ENCODE peak calls at places on chromosomes 13 and 19, in nine cellular contexts. Y is CD8-positive, alpha-beta memory T cell; B is CD8-positive, alpha-beta T cell; I is heart right ventricle; S is ascending aorta; L is OCI-LY7; F is HepG2; Q is aorta; Z is neural progenitor cell. T is an unnamed sample.
A peak's percentile ranks its signal among the peaks of the same experiment; 100 is the strongest.

GRCh38 chr19:30003862-30004261 is 61.8 kb downstream of the URI1 start:
- DNase-seq in I (no peak), Y (no peak), Q (no peak), L (no peak), B (no peak), F (no peak), Z (no peak), S (no peak), T (no peak)

GRCh38 chr13:40101708-40102359 is 446.4 kb downstream of the COG6 start:
- DNase-seq in Z (no peak), B (no peak), L (peak; percentile 74), Q (no peak), Y (no peak), I (no peak), S (no peak), F (no peak), T (no peak)

GRCh38 chr19:55366790-55367189 is 3.5 kb downstream of the IL11 start:
- DNase-seq in Z (no peak), I (no peak), S (no peak), F (no peak), Q (no peak), B (no peak), Y (no peak), L (no peak), T (no peak)

GRCh38 chr19:38388310-38389100 is at the start of gene SPRED3:
- DNase-seq in Z (peak; percentile 91), Y (no peak), L (no peak), Q (peak; percentile 72), I (no peak), B (no peak), S (no peak), F (no peak), T (no peak)

GRCh38 chr13:110116072-110116487 is 190.9 kb downstream of the COL4A1 start:
- DNase-seq in I (no peak), F (peak; percentile 4), Y (no peak), B (peak; percentile 35), Z (peak; percentile 86), S (no peak), Q (peak; percentile 69), L (peak; percentile 7), T (peak; percentile 67)

GRCh38 chr13:76474356-76474755 is 411.8 kb downstream of the KCTD12 start:
- DNase-seq in B (no peak), I (no peak), Y (no peak), F (no peak), Z (no peak), S (no peak), Q (no peak), L (no peak), T (no peak)

GRCh38 chr19:40862785-40863184 is 12.5 kb upstream of the CYP2A6 start:
- DNase-seq in Z (no peak), I (no peak), F (no peak), Q (no peak), B (no peak), L (no peak), S (no peak), Y (no peak), T (no peak)

GRCh38 chr13:51644649-51645048 is 60.4 kb downstream of the WDFY2 start:
- DNase-seq in I (no peak), S (no peak), L (peak; percentile 7), B (no peak), Q (peak; percentile 60), Y (no peak), F (no peak), Z (no peak), T (no peak)

GRCh38 chr19:37983916-37984315 is 76.9 kb downstream of the SIPA1L3 start:
- DNase-seq in B (no peak), L (no peak), I (no peak), Q (no peak), Z (no peak), Y (no peak), F (no peak), S (no peak), T (no peak)

GRCh38 chr13:46720189-46720588 is 76.8 kb downstream of the ESD start:
- DNase-seq in I (no peak), Z (no peak), F (no peak), Q (no peak), Y (no peak), S (no peak), L (no peak), B (no peak), T (no peak)
- H3K27ac ChIP-seq in I (no peak overlapping the region), Z (no peak overlapping the region), F (no peak overlapping the region), Q (no peak overlapping the region), Y (no peak overlapping the region), S (no peak overlapping the region), L (no peak overlapping the region), B (no peak overlapping the region), T (no peak overlapping the region)

GRCh38 chr19:42220751-42221097 is 612 bp downstream of the ZNF526 start:
- DNase-seq in Q (no peak), S (no peak), B (no peak), I (no peak), Z (peak; percentile 13), Y (no peak), L (no peak), F (no peak), T (no peak)
- H3K4me1 ChIP-seq in Q (no peaks in the 10 kb centered on the region), S (peaks cover 34% of the 10 kb centered on the region), B (peaks cover 35% of the 10 kb centered on the region), I (peaks cover 39% of the 10 kb centered on the region), Z (peaks cover 22% of the 10 kb centered on the region), Y (peaks cover 40% of the 10 kb centered on the region), L (peaks cover 38% of the 10 kb centered on the region), F (peaks cover 49% of the 10 kb centered on the region), T (peaks cover 15% of the 10 kb centered on the region)

GRCh38 chr19:9187191-9187590 is 8.4 kb downstream of the OR7D2 start:
- DNase-seq in Z (no peak), Q (no peak), L (no peak), F (no peak), Y (no peak), I (no peak), B (no peak), S (no peak), T (no peak)
- H3K27ac ChIP-seq in Z (no peak overlapping the region), Q (no peak overlapping the region), L (no peak overlapping the region), F (no peak overlapping the region), Y (no peak overlapping the region), I (no peak overlapping the region), B (no peak overlapping the region), S (no peak overlapping the region), T (no peak overlapping the region)

GRCh38 chr19:49605605-49606004 is 14.6 kb downstream of the PRR12 start:
- DNase-seq in L (no peak), Q (no peak), I (no peak), B (no peak), Z (no peak), F (no peak), Y (no peak), S (no peak), T (no peak)

GRCh38 chr19:49613374-49613773 is 22.4 kb downstream of the PRR12 start:
- DNase-seq in Q (no peak), S (no peak), Y (no peak), L (no peak), Z (no peak), I (no peak), F (no peak), B (no peak), T (no peak)

GRCh38 chr19:49614096-49614857 is 23.3 kb downstream of the PRR12 start:
- DNase-seq in L (no peak), Z (no peak), Q (no peak), S (no peak), B (no peak), Y (no peak), F (peak; percentile 51), I (no peak), T (no peak)

GRCh38 chr19:49609499-49610092 is 18.6 kb downstream of the PRR12 start:
- DNase-seq in L (no peak), B (no peak), Z (no peak), Y (no peak), S (no peak), I (no peak), Q (no peak), F (no peak), T (no peak)
- H3K4me1 ChIP-seq in L (no peaks in the 10 kb centered on the region), B (peaks cover 6% of the 10 kb centered on the region), Z (no peaks in the 10 kb centered on the region), Y (no peaks in the 10 kb centered on the region), S (no peaks in the 10 kb centered on the region), I (no peaks in the 10 kb centered on the region), Q (no peaks in the 10 kb centered on the region), F (peaks cover 17% of the 10 kb centered on the region), T (peaks cover 6% of the 10 kb centered on the region)

GRCh38 chr19:45179848-45180370 is 1.3 kb downstream of the BLOC1S3 start:
- DNase-seq in F (no peak), S (no peak), B (no peak), Q (no peak), Z (no peak), L (no peak), I (no peak), Y (no peak), T (no peak)
- H3K27ac ChIP-seq in F (peak overlapping the region; percentile 79), S (peak overlapping the region; percentile 73), B (no peak overlapping the region), Q (no peak overlapping the region), Z (no peak overlapping the region), L (no peak overlapping the region), I (peak overlapping the region; percentile 93), Y (peak overlapping the region; percentile 89), T (no peak overlapping the region)

GRCh38 chr19:49455729-49456128 is 2.7 kb downstream of the ALDH16A1 start:
- DNase-seq in B (no peak), I (no peak), F (no peak), Y (no peak), Q (no peak), Z (no peak), S (no peak), L (no peak), T (no peak)
- H3K4me1 ChIP-seq in B (peaks cover 23% of the 10 kb centered on the region), I (peaks cover 8% of the 10 kb centered on the region), F (peaks cover 18% of the 10 kb centered on the region), Y (peaks cover 33% of the 10 kb centered on the region), Q (no peaks in the 10 kb centered on the region), Z (peaks cover 7% of the 10 kb centered on the region), S (peaks cover 6% of the 10 kb centered on the region), L (peaks cover 22% of the 10 kb centered on the region), T (no peaks in the 10 kb centered on the region)